ENCODE peak calls at places on chromosomes 6 and 20, in ten cellular contexts. One of them, this sample, is unnamed.

GRCh38 chr6:7468382-7469081 is 72.9 kb upstream of the DSP start:
- DNase-seq in GM06990: no peak
- DNase-seq in progenitor cell of endocrine pancreas: no peak
- DNase-seq in ascending aorta: no peak
- DNase-seq in stomach: no peak
- DNase-seq in psoas muscle: peak; percentile 21
- DNase-seq in cardiac fibroblast: peak; percentile 55
- DNase-seq in ovary: peak; percentile 67
- DNase-seq in fibroblast of mammary gland: peak; percentile 81
- DNase-seq in HFFc6: peak; percentile 59
- DNase-seq in this sample: no peak

GRCh38 chr6:122677436-122677835 is 67.2 kb downstream of the PKIB start:
- DNase-seq in GM06990: no peak
- DNase-seq in progenitor cell of endocrine pancreas: no peak
- DNase-seq in ascending aorta: no peak
- DNase-seq in stomach: no peak
- DNase-seq in psoas muscle: no peak
- DNase-seq in cardiac fibroblast: no peak
- DNase-seq in ovary: no peak
- DNase-seq in fibroblast of mammary gland: no peak
- DNase-seq in HFFc6: no peak
- DNase-seq in this sample: no peak

GRCh38 chr6:28867078-28867414 is 56.7 kb downstream of the TRIM27 start:
- DNase-seq in GM06990: no peak
- DNase-seq in progenitor cell of endocrine pancreas: no peak
- DNase-seq in ascending aorta: no peak
- DNase-seq in stomach: no peak
- DNase-seq in psoas muscle: no peak
- DNase-seq in cardiac fibroblast: peak; percentile 23
- DNase-seq in ovary: no peak
- DNase-seq in fibroblast of mammary gland: peak; percentile 13
- DNase-seq in HFFc6: no peak
- DNase-seq in this sample: peak; percentile 43

GRCh38 chr6:112296694-112297093 is 42.3 kb upstream of the LAMA4 start:
- DNase-seq in GM06990: no peak
- DNase-seq in progenitor cell of endocrine pancreas: no peak
- DNase-seq in ascending aorta: no peak
- DNase-seq in stomach: no peak
- DNase-seq in psoas muscle: no peak
- DNase-seq in cardiac fibroblast: no peak
- DNase-seq in ovary: no peak
- DNase-seq in fibroblast of mammary gland: no peak
- DNase-seq in HFFc6: no peak
- DNase-seq in this sample: no peak

GRCh38 chr20:33411136-33411690 is 9.9 kb upstream of the CDK5RAP1 start:
- DNase-seq in GM06990: no peak
- DNase-seq in progenitor cell of endocrine pancreas: no peak
- DNase-seq in ascending aorta: no peak
- DNase-seq in stomach: no peak
- DNase-seq in psoas muscle: no peak
- DNase-seq in cardiac fibroblast: no peak
- DNase-seq in ovary: no peak
- DNase-seq in fibroblast of mammary gland: no peak
- DNase-seq in HFFc6: no peak
- DNase-seq in this sample: no peak

GRCh38 chr6:29723666-29724588 is 693 bp downstream of the HLA-F start:
- DNase-seq in GM06990: peak; percentile 72
- DNase-seq in progenitor cell of endocrine pancreas: no peak
- DNase-seq in ascending aorta: no peak
- DNase-seq in stomach: peak; percentile 67
- DNase-seq in psoas muscle: peak; percentile 37
- DNase-seq in cardiac fibroblast: peak; percentile 5
- DNase-seq in ovary: peak; percentile 64
- DNase-seq in fibroblast of mammary gland: no peak
- DNase-seq in HFFc6: no peak
- DNase-seq in this sample: peak; percentile 78

GRCh38 chr6:148885154-148885870 is 138.5 kb downstream of the UST start:
- DNase-seq in GM06990: no peak
- DNase-seq in progenitor cell of endocrine pancreas: no peak
- DNase-seq in ascending aorta: no peak
- DNase-seq in stomach: no peak
- DNase-seq in psoas muscle: no peak
- DNase-seq in cardiac fibroblast: peak; percentile 41
- DNase-seq in ovary: no peak
- DNase-seq in fibroblast of mammary gland: peak; percentile 94
- DNase-seq in HFFc6: peak; percentile 65
- DNase-seq in this sample: no peak

GRCh38 chr6:73249998-73250397 is 13.0 kb downstream of the KHDC1 start:
- DNase-seq in GM06990: no peak
- DNase-seq in progenitor cell of endocrine pancreas: no peak
- DNase-seq in ascending aorta: no peak
- DNase-seq in stomach: no peak
- DNase-seq in psoas muscle: no peak
- DNase-seq in cardiac fibroblast: no peak
- DNase-seq in ovary: no peak
- DNase-seq in fibroblast of mammary gland: no peak
- DNase-seq in HFFc6: no peak
- DNase-seq in this sample: no peak

DNA sequence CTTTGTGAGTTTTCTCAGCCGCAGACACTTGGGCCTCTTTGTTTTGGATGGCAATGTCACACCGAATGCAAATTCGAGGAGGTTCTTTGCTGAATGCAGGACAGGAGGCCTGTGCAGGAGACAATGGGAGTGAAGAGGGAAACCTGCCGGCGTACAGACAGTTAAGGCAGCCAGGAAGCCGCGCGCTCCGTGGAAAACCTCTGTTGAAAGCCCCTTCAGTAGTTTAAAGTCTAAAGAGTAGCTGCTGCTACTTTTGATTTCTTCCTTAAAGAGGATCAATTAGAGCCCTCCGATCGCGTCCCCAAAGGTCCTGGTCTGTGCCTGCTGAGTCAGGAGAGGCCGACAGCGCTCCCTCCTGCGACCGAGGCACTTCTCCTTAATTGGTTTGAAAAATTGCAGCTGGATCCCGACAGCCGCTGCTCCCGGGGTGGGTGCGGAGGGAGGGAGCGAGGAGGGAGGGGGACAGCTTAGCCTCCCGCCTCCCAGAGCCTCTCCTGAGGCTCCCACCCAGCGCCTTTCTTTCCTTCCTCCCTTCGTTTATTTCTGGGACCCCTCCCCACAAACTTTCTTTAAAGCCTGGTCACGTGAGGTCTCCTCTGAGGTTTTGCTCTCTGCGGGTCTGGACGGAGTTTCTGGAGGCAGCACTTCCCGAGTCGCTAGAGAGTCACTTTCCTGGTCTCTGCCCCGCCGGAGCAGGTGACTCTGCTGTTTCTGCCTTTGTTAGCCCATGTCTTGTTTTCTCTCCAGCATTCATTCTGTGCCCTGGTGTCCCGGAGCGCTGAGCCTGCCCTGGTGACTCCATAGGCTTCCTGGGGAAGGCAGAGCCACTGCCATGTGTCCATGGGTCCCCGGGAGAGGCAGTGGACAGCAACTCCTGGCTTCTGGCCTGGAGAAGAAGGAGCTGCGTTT is 22.3 kb upstream of the RPP40 start:
- DNase-seq in GM06990: no peak
- DNase-seq in progenitor cell of endocrine pancreas: peak; percentile 31
- DNase-seq in ascending aorta: no peak
- DNase-seq in stomach: peak; percentile 44
- DNase-seq in psoas muscle: peak; percentile 48
- DNase-seq in cardiac fibroblast: peak; percentile 35
- DNase-seq in ovary: peak; percentile 58
- DNase-seq in fibroblast of mammary gland: peak; percentile 33
- DNase-seq in HFFc6: peak; percentile 11
- DNase-seq in this sample: no peak
- TF ChIP-seq CTCF in GM06990: no peak
- TF ChIP-seq CTCF in progenitor cell of endocrine pancreas: peak; percentile 28
- TF ChIP-seq CTCF in ascending aorta: peak; percentile 27
- TF ChIP-seq CTCF in stomach: no peak
- TF ChIP-seq CTCF in psoas muscle: no peak
- TF ChIP-seq CTCF in cardiac fibroblast: no peak
- TF ChIP-seq CTCF in ovary: peak; percentile 12
- TF ChIP-seq CTCF in fibroblast of mammary gland: no peak
- TF ChIP-seq CTCF in HFFc6: no peak
- TF ChIP-seq CTCF in this sample: no peak

DNA sequence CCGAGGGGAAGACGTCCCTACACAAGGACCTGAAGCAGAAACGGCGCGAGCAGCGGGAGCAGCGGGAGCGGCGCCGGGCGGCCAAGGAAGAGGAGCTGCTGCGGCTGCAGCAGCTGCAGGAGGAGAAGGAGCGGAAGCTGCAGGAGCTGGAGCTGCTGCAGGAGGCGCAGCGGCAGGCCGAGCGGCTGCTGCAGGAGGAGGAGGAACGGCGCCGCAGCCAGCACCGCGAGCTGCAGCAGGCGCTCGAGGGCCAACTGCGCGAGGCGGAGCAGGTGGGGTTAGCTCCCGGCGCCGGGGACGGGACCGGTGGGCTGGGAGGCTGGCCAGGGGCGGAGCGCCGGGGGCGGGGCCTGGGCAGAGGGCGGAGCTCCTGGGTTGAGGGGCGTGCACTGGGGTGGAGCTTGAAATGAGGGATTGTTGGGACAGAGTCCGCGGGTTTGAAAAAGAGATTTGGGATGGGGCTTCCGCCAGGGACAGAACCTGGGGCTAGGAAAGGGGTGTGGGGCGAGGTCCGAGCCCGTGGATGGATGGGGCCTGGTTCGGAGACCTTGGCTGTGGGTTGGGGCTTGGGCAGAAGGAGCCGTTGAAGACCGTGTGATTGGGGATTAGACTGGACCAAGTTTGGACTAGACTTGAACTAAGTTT is 20.7 kb downstream of the DEF6 start:
- DNase-seq in GM06990: no peak
- DNase-seq in progenitor cell of endocrine pancreas: peak; percentile 92
- DNase-seq in ascending aorta: no peak
- DNase-seq in stomach: peak; percentile 87
- DNase-seq in psoas muscle: peak; percentile 80
- DNase-seq in cardiac fibroblast: peak; percentile 74
- DNase-seq in ovary: peak; percentile 94
- DNase-seq in fibroblast of mammary gland: peak; percentile 64
- DNase-seq in HFFc6: peak; percentile 71
- DNase-seq in this sample: no peak
- TF ChIP-seq CTCF in GM06990: no peak
- TF ChIP-seq CTCF in progenitor cell of endocrine pancreas: no peak
- TF ChIP-seq CTCF in ascending aorta: peak; percentile 12
- TF ChIP-seq CTCF in stomach: no peak
- TF ChIP-seq CTCF in psoas muscle: no peak
- TF ChIP-seq CTCF in cardiac fibroblast: peak; percentile 10
- TF ChIP-seq CTCF in ovary: no peak
- TF ChIP-seq CTCF in fibroblast of mammary gland: no peak
- TF ChIP-seq CTCF in HFFc6: peak; percentile 29
- TF ChIP-seq CTCF in this sample: no peak

DNA sequence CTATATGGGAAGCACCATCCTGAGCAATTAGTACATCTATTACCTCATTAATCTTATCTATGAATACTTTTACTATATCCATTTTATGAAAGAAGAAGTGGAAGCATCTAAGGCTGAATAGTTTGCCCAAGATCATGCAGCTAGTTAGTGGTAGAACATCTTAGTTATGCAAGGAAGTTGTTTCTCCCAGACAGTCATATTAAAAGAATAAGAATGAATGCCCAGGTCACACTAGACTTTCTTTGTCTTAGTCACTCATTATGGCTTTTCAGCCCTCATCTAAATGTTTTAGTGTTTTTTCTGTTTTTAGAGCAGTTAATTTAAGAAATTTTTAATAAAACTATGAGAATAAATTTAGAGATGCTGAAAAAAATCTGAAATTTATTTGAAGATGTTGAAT is 517.5 kb downstream of the CDKAL1 start:
- DNase-seq in GM06990: no peak
- DNase-seq in progenitor cell of endocrine pancreas: no peak
- DNase-seq in ascending aorta: no peak
- DNase-seq in stomach: no peak
- DNase-seq in psoas muscle: no peak
- DNase-seq in cardiac fibroblast: no peak
- DNase-seq in ovary: no peak
- DNase-seq in fibroblast of mammary gland: no peak
- DNase-seq in HFFc6: no peak
- DNase-seq in this sample: no peak
- TF ChIP-seq CTCF in GM06990: no peak
- TF ChIP-seq CTCF in progenitor cell of endocrine pancreas: no peak
- TF ChIP-seq CTCF in ascending aorta: no peak
- TF ChIP-seq CTCF in stomach: no peak
- TF ChIP-seq CTCF in psoas muscle: no peak
- TF ChIP-seq CTCF in cardiac fibroblast: no peak
- TF ChIP-seq CTCF in ovary: no peak
- TF ChIP-seq CTCF in fibroblast of mammary gland: no peak
- TF ChIP-seq CTCF in HFFc6: no peak
- TF ChIP-seq CTCF in this sample: no peak

GRCh38 chr6:168072730-168073129 is 6.3 kb downstream of the FRMD1 start:
- DNase-seq in GM06990: no peak
- DNase-seq in progenitor cell of endocrine pancreas: no peak
- DNase-seq in ascending aorta: no peak
- DNase-seq in stomach: no peak
- DNase-seq in psoas muscle: no peak
- DNase-seq in cardiac fibroblast: no peak
- DNase-seq in ovary: no peak
- DNase-seq in fibroblast of mammary gland: no peak
- DNase-seq in HFFc6: no peak
- DNase-seq in this sample: no peak

GRCh38 chr6:168073937-168074730 is 4.9 kb downstream of the FRMD1 start:
- DNase-seq in GM06990: no peak
- DNase-seq in progenitor cell of endocrine pancreas: no peak
- DNase-seq in ascending aorta: no peak
- DNase-seq in stomach: no peak
- DNase-seq in psoas muscle: no peak
- DNase-seq in cardiac fibroblast: no peak
- DNase-seq in ovary: no peak
- DNase-seq in fibroblast of mammary gland: no peak
- DNase-seq in HFFc6: no peak
- DNase-seq in this sample: no peak

GRCh38 chr6:168072266-168072665 is 6.7 kb downstream of the FRMD1 start:
- DNase-seq in GM06990: no peak
- DNase-seq in progenitor cell of endocrine pancreas: no peak
- DNase-seq in ascending aorta: no peak
- DNase-seq in stomach: no peak
- DNase-seq in psoas muscle: no peak
- DNase-seq in cardiac fibroblast: no peak
- DNase-seq in ovary: no peak
- DNase-seq in fibroblast of mammary gland: no peak
- DNase-seq in HFFc6: no peak
- DNase-seq in this sample: no peak

GRCh38 chr6:168070804-168071203 is 8.2 kb downstream of the FRMD1 start:
- DNase-seq in GM06990: no peak
- DNase-seq in progenitor cell of endocrine pancreas: no peak
- DNase-seq in ascending aorta: no peak
- DNase-seq in stomach: no peak
- DNase-seq in psoas muscle: no peak
- DNase-seq in cardiac fibroblast: no peak
- DNase-seq in ovary: no peak
- DNase-seq in fibroblast of mammary gland: no peak
- DNase-seq in HFFc6: no peak
- DNase-seq in this sample: no peak

DNA sequence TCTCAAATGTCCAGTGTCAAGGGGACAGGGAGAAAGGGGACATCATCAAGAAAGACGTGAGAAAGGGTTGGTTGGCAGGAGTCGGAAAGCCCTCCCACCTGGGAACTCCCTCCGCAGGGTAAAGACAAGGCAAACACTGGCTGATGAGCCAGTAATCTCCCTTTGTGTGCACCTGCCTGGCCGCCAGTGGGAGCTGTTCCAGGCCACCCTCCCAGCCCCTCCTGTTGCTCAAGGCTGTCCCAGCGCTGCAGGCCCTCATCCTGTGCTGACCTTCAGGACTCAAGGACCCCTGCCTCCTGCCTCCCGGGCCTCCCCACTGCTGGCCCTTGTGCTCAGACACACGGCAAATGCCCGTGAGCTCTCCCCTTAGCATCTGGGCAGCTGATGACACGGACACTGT is 7.4 kb downstream of the FRMD1 start:
- DNase-seq in GM06990: no peak
- DNase-seq in progenitor cell of endocrine pancreas: no peak
- DNase-seq in ascending aorta: no peak
- DNase-seq in stomach: peak; percentile 51
- DNase-seq in psoas muscle: no peak
- DNase-seq in cardiac fibroblast: no peak
- DNase-seq in ovary: no peak
- DNase-seq in fibroblast of mammary gland: no peak
- DNase-seq in HFFc6: no peak
- DNase-seq in this sample: no peak
- TF ChIP-seq CTCF in GM06990: no peak
- TF ChIP-seq CTCF in progenitor cell of endocrine pancreas: peak; percentile 27
- TF ChIP-seq CTCF in ascending aorta: no peak
- TF ChIP-seq CTCF in stomach: no peak
- TF ChIP-seq CTCF in psoas muscle: no peak
- TF ChIP-seq CTCF in cardiac fibroblast: no peak
- TF ChIP-seq CTCF in ovary: no peak
- TF ChIP-seq CTCF in fibroblast of mammary gland: no peak
- TF ChIP-seq CTCF in HFFc6: peak; percentile 23
- TF ChIP-seq CTCF in this sample: no peak